ENCODE peak calls at places on chromosome 1, in five cellular contexts. E is A549, O is sigmoid colon, U is ovary, A is transverse colon. D is an unnamed sample.

GRCh38 chr1:40532062-40532389 is 589 bp downstream of the ZNF684 start:
- DNase-seq in E (no peak), O (no peak), U (no peak), A (no peak), D (no peak)

GRCh38 chr1:22186316-22186715 is 43.4 kb upstream of the WNT4 start:
- DNase-seq in E (no peak), O (no peak), U (no peak), A (no peak), D (no peak)

GRCh38 chr1:155127105-155127671 is 488 bp upstream of the EFNA1 start:
- DNase-seq in E (peak), O (peak), U (no peak), A (peak), D (peak)

GRCh38 chr1:245153081-245153644 is 1.6 kb upstream of the KIF26B start:
- DNase-seq in E (peak), O (no peak), U (peak), A (peak), D (no peak)

GRCh38 chr1:15680614-15681345 is 3.3 kb upstream of the PLEKHM2 start:
- DNase-seq in E (peak), O (no peak), U (no peak), A (no peak), D (no peak)

GRCh38 chr1:194069831-194070218 is 883.4 kb upstream of the B3GALT2 start:
- DNase-seq in E (no peak), O (no peak), U (no peak), A (no peak), D (no peak)

GRCh38 chr1:46719689-46720088 is 775 bp upstream of the EFCAB14 start:
- DNase-seq in E (no peak), O (no peak), U (no peak), A (peak), D (no peak)

GRCh38 chr1:154575951-154576566 is 8.5 kb downstream of the CHRNB2 start:
- DNase-seq in E (no peak), O (no peak), U (no peak), A (no peak), D (no peak)

GRCh38 chr1:23601104-23601967 is 42.0 kb upstream of the ID3 start:
- DNase-seq in E (no peak), O (no peak), U (no peak), A (no peak), D (no peak)

GRCh38 chr1:199639453-199639852 is 388.1 kb upstream of the NR5A2 start:
- DNase-seq in E (no peak), O (no peak), U (no peak), A (no peak), D (no peak)

GRCh38 chr1:96520542-96520941 is 201.0 kb upstream of the PTBP2 start:
- DNase-seq in E (no peak), O (peak), U (no peak), A (no peak), D (no peak)

GRCh38 chr1:52574594-52574993 is 21.7 kb upstream of the TUT4 start:
- DNase-seq in E (peak), O (no peak), U (no peak), A (no peak), D (no peak)

GRCh38 chr1:221961532-221962292 is 219.8 kb upstream of the DUSP10 start:
- DNase-seq in E (peak), O (no peak), U (no peak), A (no peak), D (no peak)

GRCh38 chr1:209493584-209493983 is 89.9 kb upstream of the CAMK1G start:
- DNase-seq in E (no peak), O (no peak), U (no peak), A (no peak), D (no peak)

GRCh38 chr1:19979494-19979977 is at the start of gene PLA2G2A:
- DNase-seq in E (no peak), O (peak), U (no peak), A (peak), D (no peak)

GRCh38 chr1:180274221-180274620 is 44.2 kb downstream of the LHX4 start:
- DNase-seq in E (no peak), O (no peak), U (no peak), A (no peak), D (no peak)

GRCh38 chr1:10628685-10629084 is 153.9 kb downstream of the PEX14 start:
- DNase-seq in E (no peak), O (peak), U (peak), A (no peak), D (no peak)

GRCh38 chr1:190477687-190478192 is at the start of gene BRINP3:
- DNase-seq in E (no peak), O (no peak), U (no peak), A (no peak), D (no peak)

GRCh38 chr1:235460768-235461167 is 43.5 kb downstream of the B3GALNT2 start:
- DNase-seq in E (no peak), O (no peak), U (no peak), A (no peak), D (no peak)

GRCh38 chr1:200699871-200700270 is 30.2 kb upstream of the DDX59 start:
- DNase-seq in E (peak), O (no peak), U (no peak), A (no peak), D (no peak)

GRCh38 chr1:88179943-88180342 is 504.1 kb upstream of the PKN2 start:
- DNase-seq in E (no peak), O (no peak), U (no peak), A (no peak), D (no peak)
- TF ChIP-seq EP300 in E (no peak), O (no peak), U (no peak), A (no peak), D (no peak)

DNA sequence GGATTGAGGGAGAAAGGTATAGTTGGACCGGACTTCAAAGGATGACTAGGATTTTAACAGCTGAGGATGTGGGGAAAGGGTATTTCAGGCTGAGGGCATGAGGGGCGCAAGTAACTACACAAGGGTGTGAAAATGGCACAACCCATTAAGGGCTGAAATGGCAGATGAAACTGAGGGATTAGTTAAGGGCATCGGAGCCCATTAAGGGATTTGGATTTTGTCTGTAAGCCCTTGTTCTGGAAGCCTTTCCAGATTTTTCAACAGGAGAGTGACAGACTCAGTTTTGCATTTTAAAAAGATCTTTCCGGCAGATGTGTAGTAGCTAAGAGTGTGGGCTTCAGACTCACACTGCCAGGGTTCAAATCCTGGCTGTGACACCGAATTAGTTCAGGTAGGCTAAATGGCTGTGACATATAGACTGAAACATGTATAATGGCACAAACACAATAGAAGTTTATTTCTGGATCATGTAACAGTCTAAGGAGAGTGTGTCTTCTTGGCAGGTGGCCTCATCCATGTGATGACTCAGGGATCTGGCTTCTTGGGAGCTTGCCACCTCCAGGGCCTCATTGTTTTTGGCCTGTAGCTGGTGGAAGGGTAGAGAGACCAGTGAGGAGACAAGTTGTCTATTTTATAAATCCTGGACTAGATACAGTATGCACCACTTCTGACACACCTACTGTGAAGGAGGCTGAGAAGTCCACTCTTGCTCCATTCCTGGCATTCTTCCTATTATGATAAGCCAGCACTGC is 49.6 kb downstream of the UBE2T start:
- DNase-seq in E (peak), O (no peak), U (no peak), A (no peak), D (no peak)
- TF ChIP-seq POLR2A in E (no peak), O (no peak), U (no peak), A (no peak), D (no peak)

GRCh38 chr1:91597215-91597614 is 96.6 kb downstream of the CDC7 start:
- DNase-seq in E (no peak), O (no peak), U (no peak), A (no peak), D (no peak)
- TF ChIP-seq EP300 in E (no peak), O (no peak), U (no peak), A (no peak), D (no peak)

DNA sequence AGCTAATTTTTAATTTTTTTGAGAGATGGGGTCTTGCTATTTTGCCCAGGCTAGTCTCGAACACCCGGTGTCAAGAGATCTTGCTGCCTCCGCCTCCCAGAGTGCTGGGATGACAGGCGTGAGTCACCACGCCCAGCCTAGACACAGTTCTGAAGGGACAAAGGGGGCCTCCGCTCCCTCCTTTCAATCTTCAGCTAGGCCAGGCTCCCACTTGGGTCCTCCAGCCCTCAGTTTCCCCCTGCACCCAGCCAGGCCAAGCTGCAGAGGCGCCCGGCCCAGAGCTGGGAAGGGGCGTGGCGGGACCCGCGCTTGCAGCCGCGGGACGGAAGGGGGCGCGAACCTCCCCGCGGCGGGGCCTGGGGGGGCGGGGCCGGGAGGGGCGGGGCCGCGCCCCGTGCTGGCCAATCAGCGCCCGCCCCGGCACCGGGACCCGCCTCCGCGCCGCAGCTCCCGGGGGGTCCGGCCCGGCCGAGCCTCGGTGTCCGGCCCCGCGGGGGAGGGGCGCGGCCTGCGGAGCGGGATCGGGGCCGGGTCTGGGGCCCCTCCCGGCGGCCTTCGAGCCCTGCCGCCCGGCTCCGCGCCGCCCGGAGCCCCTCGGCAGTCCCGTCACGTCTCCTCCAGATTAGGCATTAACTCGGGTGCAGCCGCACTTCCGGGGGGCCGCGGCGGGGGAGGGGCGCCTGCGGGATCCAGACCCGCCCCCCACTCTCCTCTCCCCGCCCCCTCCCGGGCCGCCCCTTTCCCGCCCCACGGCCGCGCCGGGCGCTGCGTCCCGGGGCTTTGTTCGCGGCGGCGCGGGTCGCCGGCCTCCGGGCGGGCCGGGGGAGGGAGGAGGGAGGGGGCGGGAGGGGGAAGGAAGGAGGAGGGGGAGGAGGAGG is 559 bp upstream of the AGRN start:
- DNase-seq in E (peak), O (peak), U (peak), A (peak), D (no peak)
- TF ChIP-seq POLR2A in E (no peak), O (no peak), U (no peak), A (no peak), D (no peak)

DNA sequence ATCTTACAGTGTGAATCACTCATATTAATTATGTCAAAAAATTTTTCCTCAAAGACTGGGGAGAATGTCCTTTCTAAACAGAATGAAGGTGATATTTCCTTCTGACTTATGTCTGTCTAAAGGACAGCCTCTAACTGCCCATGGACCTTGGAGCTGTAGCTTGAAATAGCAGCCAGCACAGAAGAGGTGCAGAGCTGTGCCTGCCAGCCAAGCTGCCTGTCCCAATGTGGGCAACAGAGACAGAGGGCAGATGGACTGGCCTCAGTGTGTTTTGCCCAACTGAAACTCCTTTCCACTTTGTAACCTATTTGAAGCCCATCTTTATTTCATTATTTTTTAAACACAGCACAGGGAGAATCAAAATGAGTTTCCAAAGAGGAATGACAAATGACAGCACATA is 97.6 kb upstream of the DYNLT5 start:
- DNase-seq in E (no peak), O (no peak), U (no peak), A (no peak), D (no peak)
- TF ChIP-seq EP300 in E (no peak), O (no peak), U (no peak), A (no peak), D (no peak)

DNA sequence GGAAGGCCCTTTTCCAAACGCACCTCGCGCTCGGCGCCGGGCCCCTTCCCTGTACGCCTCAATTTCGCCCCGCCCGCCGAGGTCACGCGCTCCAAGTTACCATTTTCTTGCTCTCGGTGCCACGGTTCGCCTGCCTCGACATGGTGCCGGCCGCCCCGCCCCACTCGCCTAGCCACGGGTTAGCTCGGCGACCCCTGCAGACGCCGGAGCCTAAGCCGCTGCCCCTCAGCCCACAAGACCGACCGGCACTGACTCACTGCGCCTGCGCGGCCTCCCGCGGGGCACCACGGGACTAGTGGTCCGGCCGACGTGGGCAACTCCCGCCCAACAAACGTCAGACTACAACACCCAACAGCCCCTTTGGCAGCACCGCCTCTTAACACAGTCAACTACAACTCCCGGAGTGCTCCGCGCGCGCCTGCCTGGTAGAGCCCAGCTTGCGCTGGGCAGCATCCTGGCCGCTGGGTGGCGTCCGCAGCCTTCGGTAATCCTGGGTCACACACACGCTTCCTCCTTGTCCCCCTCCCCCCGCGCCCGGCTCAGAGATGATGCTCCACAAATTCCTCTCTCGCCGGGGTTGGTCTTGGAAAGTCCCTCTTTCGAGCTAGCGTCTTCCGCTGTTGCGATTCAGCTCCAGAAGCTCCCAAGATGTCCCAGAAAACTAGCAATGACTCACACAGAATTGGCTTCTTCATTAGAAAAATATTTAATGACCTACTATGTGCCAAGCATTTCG is at the start of gene TRAPPC3:
- DNase-seq in E (peak), O (peak), U (peak), A (peak), D (peak)
- TF ChIP-seq POLR2A in E (peak), O (peak), U (peak), A (peak), D (peak)

DNA sequence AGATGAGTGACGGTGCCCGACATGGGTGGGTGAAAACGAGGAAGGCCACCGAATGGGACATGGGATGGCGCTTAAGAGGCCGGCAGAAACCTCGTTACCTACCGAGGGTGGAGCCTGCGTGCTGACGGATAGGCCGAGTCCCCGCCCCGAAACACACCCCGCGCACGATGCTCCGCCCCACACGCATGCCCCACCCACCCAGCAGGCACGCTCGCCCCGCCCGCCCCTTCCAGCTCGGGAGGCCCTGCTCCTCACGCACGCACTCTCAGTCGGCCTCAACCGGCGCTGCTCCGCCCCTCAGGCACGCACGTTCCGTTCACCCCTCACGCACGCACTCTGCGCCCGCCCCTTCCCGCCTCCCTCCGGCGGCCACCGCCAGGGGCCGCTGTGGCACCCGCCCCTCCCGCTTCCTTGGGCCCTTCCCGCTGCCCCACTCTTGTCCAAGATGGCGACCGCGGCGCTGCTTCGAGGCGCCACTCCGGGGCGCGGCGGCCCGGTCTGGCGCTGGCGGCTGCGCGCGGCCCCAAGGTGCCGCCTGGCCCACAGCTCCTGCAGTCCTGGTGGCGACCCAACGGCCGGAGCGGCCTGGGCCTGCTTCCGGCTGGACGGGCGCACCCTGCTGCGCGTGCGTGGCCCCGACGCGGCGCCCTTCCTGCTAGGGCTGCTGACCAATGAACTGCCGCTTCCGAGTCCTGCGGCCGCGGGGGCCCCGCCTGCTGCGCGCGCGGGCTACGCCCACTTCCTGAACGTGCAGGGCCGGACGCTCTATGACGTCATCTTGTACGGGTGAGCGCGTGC is at the start of gene IBA57:
- DNase-seq in E (peak), O (peak), U (peak), A (peak), D (peak)
- TF ChIP-seq EP300 in E (peak), O (no peak), U (peak), A (peak), D (peak)

GRCh38 chr1:223724376-223724775 is 12.0 kb downstream of the CAPN2 start:
- DNase-seq in E (no peak), O (no peak), U (no peak), A (no peak), D (no peak)

GRCh38 chr1:223720987-223721591 is 8.8 kb downstream of the CAPN2 start:
- DNase-seq in E (peak), O (no peak), U (no peak), A (peak), D (no peak)

GRCh38 chr1:223718850-223719249 is 6.5 kb downstream of the CAPN2 start:
- DNase-seq in E (peak), O (no peak), U (no peak), A (no peak), D (no peak)

GRCh38 chr1:223723351-223723904 is 11.1 kb downstream of the CAPN2 start:
- DNase-seq in E (no peak), O (no peak), U (no peak), A (no peak), D (no peak)

GRCh38 chr1:223721658-223722606 is 9.6 kb downstream of the CAPN2 start:
- DNase-seq in E (no peak), O (no peak), U (no peak), A (no peak), D (no peak)
- TF ChIP-seq POLR2A in E (no peak), O (no peak), U (no peak), A (no peak), D (no peak)

GRCh38 chr1:3547055-3548005 is 64.0 kb downstream of the MEGF6 start:
- DNase-seq in E (no peak), O (no peak), U (no peak), A (no peak), D (no peak)

GRCh38 chr1:3550511-3551289 is 60.6 kb downstream of the MEGF6 start:
- DNase-seq in E (no peak), O (no peak), U (no peak), A (no peak), D (no peak)

GRCh38 chr1:3548895-3549294 is 62.4 kb downstream of the MEGF6 start:
- DNase-seq in E (no peak), O (no peak), U (no peak), A (no peak), D (no peak)

GRCh38 chr1:3546048-3546384 is 65.3 kb downstream of the MEGF6 start:
- DNase-seq in E (no peak), O (no peak), U (no peak), A (no peak), D (no peak)

DNA sequence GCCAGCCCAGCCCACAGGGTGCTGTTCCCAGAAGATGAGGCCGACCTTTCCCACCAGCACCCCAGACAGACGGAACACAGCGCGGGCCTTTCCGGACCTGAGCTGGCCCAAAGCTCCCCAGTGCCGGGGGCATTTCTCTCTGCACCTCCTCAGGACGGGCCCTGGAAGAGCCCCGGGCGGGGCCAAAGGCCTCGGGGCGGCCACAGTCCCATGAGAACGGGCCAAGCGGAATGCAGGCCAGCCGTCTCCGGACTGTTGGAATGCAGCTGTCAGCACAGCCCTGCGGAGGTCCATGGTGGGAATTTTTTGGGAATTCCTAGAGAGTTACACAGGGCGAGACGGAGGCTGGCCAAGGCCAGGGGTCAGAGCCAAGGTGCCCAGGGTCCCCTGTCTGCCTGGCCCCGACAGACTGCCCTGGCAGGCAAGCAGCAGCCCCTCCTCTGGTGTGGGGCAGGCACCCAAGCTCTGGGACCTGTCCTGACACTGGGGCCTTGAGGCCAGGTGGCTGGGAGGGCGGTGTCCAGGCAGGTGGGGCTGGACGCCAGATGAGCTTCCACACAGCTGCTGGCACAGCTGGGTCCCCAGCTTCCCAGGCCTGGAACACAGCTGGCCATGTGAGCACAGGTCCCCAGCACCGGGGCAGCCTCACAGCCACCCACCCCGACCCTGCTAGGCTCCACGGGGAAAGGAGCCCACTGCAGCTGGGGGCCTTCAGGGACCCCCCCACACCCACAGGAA is 63.0 kb downstream of the MEGF6 start:
- DNase-seq in E (no peak), O (no peak), U (no peak), A (no peak), D (no peak)
- TF ChIP-seq EP300 in E (no peak), O (no peak), U (no peak), A (no peak), D (no peak)